ENCODE peak calls at places on chromosomes 5 and 9, in six cellular contexts. One of them, this sample, is unnamed.

GRCh38 chr9:4397917-4398316 is 92.4 kb upstream of the SLC1A1 start:
- DNase-seq in IMR-90: peak
- DNase-seq in omental fat pad: no peak
- DNase-seq in astrocyte of the spinal cord: peak
- DNase-seq in brain microvascular endothelial cell: peak
- DNase-seq in Peyer's patch: no peak
- DNase-seq in this sample: no peak

GRCh38 chr9:103242486-103242885 is 247.4 kb downstream of the CYLC2 start:
- DNase-seq in brain microvascular endothelial cell: no peak
- DNase-seq in astrocyte of the spinal cord: no peak
- DNase-seq in omental fat pad: no peak
- DNase-seq in Peyer's patch: no peak
- DNase-seq in IMR-90: no peak
- DNase-seq in this sample: no peak

GRCh38 chr9:29514336-29514735 is 1941.1 kb upstream of the C9orf72 start:
- DNase-seq in astrocyte of the spinal cord: no peak
- DNase-seq in IMR-90: no peak
- DNase-seq in omental fat pad: no peak
- DNase-seq in brain microvascular endothelial cell: no peak
- DNase-seq in Peyer's patch: no peak
- DNase-seq in this sample: no peak

GRCh38 chr5:148653840-148654781 is at the start of gene HTR4:
- DNase-seq in brain microvascular endothelial cell: no peak
- DNase-seq in astrocyte of the spinal cord: no peak
- DNase-seq in omental fat pad: no peak
- DNase-seq in IMR-90: no peak
- DNase-seq in Peyer's patch: peak
- DNase-seq in this sample: no peak

GRCh38 chr5:156949424-156949823 is 13.6 kb downstream of the TIMD4 start:
- DNase-seq in astrocyte of the spinal cord: no peak
- DNase-seq in brain microvascular endothelial cell: no peak
- DNase-seq in Peyer's patch: no peak
- DNase-seq in IMR-90: no peak
- DNase-seq in omental fat pad: no peak
- DNase-seq in this sample: no peak

GRCh38 chr5:16886366-16886736 is 49.7 kb downstream of the MYO10 start:
- DNase-seq in astrocyte of the spinal cord: peak
- DNase-seq in IMR-90: peak
- DNase-seq in brain microvascular endothelial cell: peak
- DNase-seq in omental fat pad: no peak
- DNase-seq in Peyer's patch: no peak
- DNase-seq in this sample: no peak

GRCh38 chr9:5971740-5972139 is 43.7 kb downstream of the RANBP6 start:
- DNase-seq in Peyer's patch: no peak
- DNase-seq in IMR-90: peak
- DNase-seq in omental fat pad: no peak
- DNase-seq in brain microvascular endothelial cell: no peak
- DNase-seq in astrocyte of the spinal cord: peak
- DNase-seq in this sample: no peak

GRCh38 chr5:124438390-124439380 is 307.8 kb downstream of the ZNF608 start:
- DNase-seq in astrocyte of the spinal cord: no peak
- DNase-seq in brain microvascular endothelial cell: no peak
- DNase-seq in Peyer's patch: no peak
- DNase-seq in omental fat pad: no peak
- DNase-seq in IMR-90: no peak
- DNase-seq in this sample: no peak

GRCh38 chr5:79535477-79536192 is 21.7 kb upstream of the HOMER1 start:
- DNase-seq in omental fat pad: no peak
- DNase-seq in brain microvascular endothelial cell: no peak
- DNase-seq in IMR-90: peak
- DNase-seq in Peyer's patch: no peak
- DNase-seq in astrocyte of the spinal cord: no peak
- DNase-seq in this sample: no peak

GRCh38 chr9:80041821-80042220 is 470.1 kb downstream of the TLE4 start:
- DNase-seq in astrocyte of the spinal cord: no peak
- DNase-seq in brain microvascular endothelial cell: no peak
- DNase-seq in IMR-90: no peak
- DNase-seq in Peyer's patch: no peak
- DNase-seq in omental fat pad: no peak
- DNase-seq in this sample: no peak

GRCh38 chr9:35728041-35728971 is 3.7 kb downstream of the TLN1 start:
- DNase-seq in Peyer's patch: peak
- DNase-seq in astrocyte of the spinal cord: peak
- DNase-seq in omental fat pad: no peak
- DNase-seq in IMR-90: peak
- DNase-seq in brain microvascular endothelial cell: peak
- DNase-seq in this sample: no peak

GRCh38 chr9:108813951-108814601 is 41.7 kb downstream of the ACTL7B start:
- DNase-seq in brain microvascular endothelial cell: peak
- DNase-seq in Peyer's patch: no peak
- DNase-seq in IMR-90: no peak
- DNase-seq in omental fat pad: no peak
- DNase-seq in astrocyte of the spinal cord: peak
- DNase-seq in this sample: no peak

GRCh38 chr5:126633552-126633951 is 32.8 kb downstream of the PHAX start:
- DNase-seq in IMR-90: no peak
- DNase-seq in omental fat pad: no peak
- DNase-seq in astrocyte of the spinal cord: no peak
- DNase-seq in brain microvascular endothelial cell: no peak
- DNase-seq in Peyer's patch: no peak
- DNase-seq in this sample: no peak

GRCh38 chr5:145222622-145223021 is 612.5 kb downstream of the PRELID2 start:
- DNase-seq in brain microvascular endothelial cell: no peak
- DNase-seq in astrocyte of the spinal cord: no peak
- DNase-seq in Peyer's patch: no peak
- DNase-seq in omental fat pad: no peak
- DNase-seq in IMR-90: no peak
- DNase-seq in this sample: no peak

GRCh38 chr9:35193762-35194161 is 32.0 kb downstream of the UNC13B start:
- DNase-seq in IMR-90: peak
- DNase-seq in brain microvascular endothelial cell: no peak
- DNase-seq in omental fat pad: no peak
- DNase-seq in Peyer's patch: no peak
- DNase-seq in astrocyte of the spinal cord: no peak
- DNase-seq in this sample: no peak

GRCh38 chr5:88729476-88730182 is 153.4 kb downstream of the MEF2C start:
- DNase-seq in brain microvascular endothelial cell: peak
- DNase-seq in Peyer's patch: peak
- DNase-seq in omental fat pad: no peak
- DNase-seq in IMR-90: peak
- DNase-seq in astrocyte of the spinal cord: peak
- DNase-seq in this sample: no peak

GRCh38 chr9:16013826-16014225 is 461.0 kb downstream of the CCDC171 start:
- DNase-seq in IMR-90: no peak
- DNase-seq in omental fat pad: no peak
- DNase-seq in brain microvascular endothelial cell: no peak
- DNase-seq in astrocyte of the spinal cord: no peak
- DNase-seq in Peyer's patch: no peak
- DNase-seq in this sample: no peak

GRCh38 chr9:98215821-98216220 is 23.4 kb upstream of the CORO2A start:
- DNase-seq in IMR-90: no peak
- DNase-seq in astrocyte of the spinal cord: no peak
- DNase-seq in brain microvascular endothelial cell: no peak
- DNase-seq in omental fat pad: no peak
- DNase-seq in Peyer's patch: no peak
- DNase-seq in this sample: no peak

GRCh38 chr9:127680226-127680625 is 26.6 kb upstream of the CFAP157 start:
- DNase-seq in astrocyte of the spinal cord: no peak
- DNase-seq in brain microvascular endothelial cell: no peak
- DNase-seq in omental fat pad: no peak
- DNase-seq in Peyer's patch: no peak
- DNase-seq in IMR-90: no peak
- DNase-seq in this sample: no peak

GRCh38 chr5:68251386-68251785 is 35.8 kb downstream of the PIK3R1 start:
- DNase-seq in astrocyte of the spinal cord: peak
- DNase-seq in brain microvascular endothelial cell: no peak
- DNase-seq in IMR-90: peak
- DNase-seq in Peyer's patch: no peak
- DNase-seq in omental fat pad: peak
- DNase-seq in this sample: no peak

GRCh38 chr9:95425910-95426551 is 90.7 kb downstream of the PTCH1 start:
- DNase-seq in Peyer's patch: no peak
- DNase-seq in IMR-90: peak
- DNase-seq in astrocyte of the spinal cord: peak
- DNase-seq in omental fat pad: no peak
- DNase-seq in brain microvascular endothelial cell: no peak
- DNase-seq in this sample: no peak

GRCh38 chr5:169546346-169546745 is 37.2 kb upstream of the SPDL1 start:
- DNase-seq in astrocyte of the spinal cord: no peak
- DNase-seq in brain microvascular endothelial cell: no peak
- DNase-seq in omental fat pad: no peak
- DNase-seq in IMR-90: no peak
- DNase-seq in Peyer's patch: no peak
- DNase-seq in this sample: no peak

GRCh38 chr5:169550227-169550626 is 33.3 kb upstream of the SPDL1 start:
- DNase-seq in omental fat pad: no peak
- DNase-seq in Peyer's patch: no peak
- DNase-seq in brain microvascular endothelial cell: no peak
- DNase-seq in astrocyte of the spinal cord: no peak
- DNase-seq in IMR-90: no peak
- DNase-seq in this sample: no peak

GRCh38 chr5:169547508-169547907 is 36.1 kb upstream of the SPDL1 start:
- DNase-seq in Peyer's patch: no peak
- DNase-seq in omental fat pad: no peak
- DNase-seq in brain microvascular endothelial cell: peak
- DNase-seq in astrocyte of the spinal cord: no peak
- DNase-seq in IMR-90: peak
- DNase-seq in this sample: no peak

GRCh38 chr5:169549453-169549852 is 34.1 kb upstream of the SPDL1 start:
- DNase-seq in Peyer's patch: no peak
- DNase-seq in brain microvascular endothelial cell: no peak
- DNase-seq in omental fat pad: no peak
- DNase-seq in astrocyte of the spinal cord: no peak
- DNase-seq in IMR-90: no peak
- DNase-seq in this sample: no peak

GRCh38 chr5:169548315-169548714 is 35.3 kb upstream of the SPDL1 start:
- DNase-seq in astrocyte of the spinal cord: peak
- DNase-seq in omental fat pad: no peak
- DNase-seq in Peyer's patch: no peak
- DNase-seq in IMR-90: peak
- DNase-seq in brain microvascular endothelial cell: peak
- DNase-seq in this sample: no peak
- TF ChIP-seq CTCF in astrocyte of the spinal cord: peak
- TF ChIP-seq CTCF in omental fat pad: no peak
- TF ChIP-seq CTCF in Peyer's patch: peak
- TF ChIP-seq CTCF in IMR-90: peak
- TF ChIP-seq CTCF in brain microvascular endothelial cell: peak
- TF ChIP-seq CTCF in this sample: no peak

GRCh38 chr5:120535900-120536299 is 71.8 kb downstream of the PRR16 start:
- DNase-seq in astrocyte of the spinal cord: no peak
- DNase-seq in brain microvascular endothelial cell: no peak
- DNase-seq in IMR-90: peak
- DNase-seq in Peyer's patch: no peak
- DNase-seq in omental fat pad: no peak
- DNase-seq in this sample: no peak

GRCh38 chr5:120529386-120529785 is 65.3 kb downstream of the PRR16 start:
- DNase-seq in IMR-90: no peak
- DNase-seq in brain microvascular endothelial cell: no peak
- DNase-seq in omental fat pad: no peak
- DNase-seq in astrocyte of the spinal cord: no peak
- DNase-seq in Peyer's patch: no peak
- DNase-seq in this sample: no peak

GRCh38 chr5:120531215-120531614 is 67.1 kb downstream of the PRR16 start:
- DNase-seq in Peyer's patch: no peak
- DNase-seq in IMR-90: no peak
- DNase-seq in omental fat pad: no peak
- DNase-seq in brain microvascular endothelial cell: no peak
- DNase-seq in astrocyte of the spinal cord: no peak
- DNase-seq in this sample: no peak

GRCh38 chr5:120533581-120533980 is 69.5 kb downstream of the PRR16 start:
- DNase-seq in omental fat pad: no peak
- DNase-seq in IMR-90: no peak
- DNase-seq in brain microvascular endothelial cell: no peak
- DNase-seq in astrocyte of the spinal cord: no peak
- DNase-seq in Peyer's patch: no peak
- DNase-seq in this sample: no peak

DNA sequence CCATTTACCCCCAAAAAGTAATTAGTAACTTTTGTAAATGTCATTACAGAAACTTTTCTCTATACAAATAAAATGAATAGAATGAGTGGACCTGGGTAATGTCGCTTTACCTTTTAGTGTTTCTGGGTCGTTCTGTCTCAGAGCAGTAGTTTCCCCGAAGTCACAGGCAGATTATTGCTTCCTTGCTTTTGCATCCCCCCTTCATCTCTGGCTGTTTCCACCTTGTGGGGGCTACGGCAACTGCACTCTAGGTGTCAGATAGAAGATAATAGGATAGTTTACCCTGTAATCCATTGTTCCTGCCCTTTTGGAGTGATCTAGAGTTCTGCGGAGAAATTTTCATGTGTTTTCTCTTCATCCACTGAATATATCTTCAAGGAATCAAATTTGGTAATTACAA is 68.7 kb downstream of the PRR16 start:
- DNase-seq in brain microvascular endothelial cell: no peak
- DNase-seq in astrocyte of the spinal cord: no peak
- DNase-seq in omental fat pad: no peak
- DNase-seq in Peyer's patch: no peak
- DNase-seq in IMR-90: no peak
- DNase-seq in this sample: no peak
- TF ChIP-seq CTCF in brain microvascular endothelial cell: peak
- TF ChIP-seq CTCF in astrocyte of the spinal cord: peak
- TF ChIP-seq CTCF in omental fat pad: no peak
- TF ChIP-seq CTCF in Peyer's patch: no peak
- TF ChIP-seq CTCF in IMR-90: no peak
- TF ChIP-seq CTCF in this sample: no peak

GRCh38 chr5:144003636-144004035 is 166.8 kb downstream of the YIPF5 start:
- DNase-seq in brain microvascular endothelial cell: no peak
- DNase-seq in Peyer's patch: no peak
- DNase-seq in astrocyte of the spinal cord: no peak
- DNase-seq in IMR-90: no peak
- DNase-seq in omental fat pad: no peak
- DNase-seq in this sample: no peak
- TF ChIP-seq CTCF in brain microvascular endothelial cell: no peak
- TF ChIP-seq CTCF in Peyer's patch: no peak
- TF ChIP-seq CTCF in astrocyte of the spinal cord: no peak
- TF ChIP-seq CTCF in IMR-90: no peak
- TF ChIP-seq CTCF in omental fat pad: no peak
- TF ChIP-seq CTCF in this sample: no peak

GRCh38 chr5:158737536-158738027 is 362.1 kb downstream of the EBF1 start:
- DNase-seq in brain microvascular endothelial cell: no peak
- DNase-seq in astrocyte of the spinal cord: no peak
- DNase-seq in IMR-90: no peak
- DNase-seq in omental fat pad: no peak
- DNase-seq in Peyer's patch: no peak
- DNase-seq in this sample: no peak

GRCh38 chr5:158741296-158741695 is 358.4 kb downstream of the EBF1 start:
- DNase-seq in brain microvascular endothelial cell: no peak
- DNase-seq in Peyer's patch: no peak
- DNase-seq in IMR-90: no peak
- DNase-seq in omental fat pad: no peak
- DNase-seq in astrocyte of the spinal cord: no peak
- DNase-seq in this sample: no peak

GRCh38 chr5:158736134-158736533 is 363.6 kb downstream of the EBF1 start:
- DNase-seq in brain microvascular endothelial cell: no peak
- DNase-seq in omental fat pad: no peak
- DNase-seq in astrocyte of the spinal cord: no peak
- DNase-seq in IMR-90: no peak
- DNase-seq in Peyer's patch: no peak
- DNase-seq in this sample: no peak

GRCh38 chr5:158740358-158740757 is 359.4 kb downstream of the EBF1 start:
- DNase-seq in astrocyte of the spinal cord: no peak
- DNase-seq in IMR-90: no peak
- DNase-seq in Peyer's patch: no peak
- DNase-seq in brain microvascular endothelial cell: no peak
- DNase-seq in omental fat pad: no peak
- DNase-seq in this sample: no peak

GRCh38 chr5:158739941-158740340 is 359.8 kb downstream of the EBF1 start:
- DNase-seq in omental fat pad: no peak
- DNase-seq in Peyer's patch: no peak
- DNase-seq in astrocyte of the spinal cord: no peak
- DNase-seq in brain microvascular endothelial cell: no peak
- DNase-seq in IMR-90: no peak
- DNase-seq in this sample: no peak
- TF ChIP-seq CTCF in omental fat pad: no peak
- TF ChIP-seq CTCF in Peyer's patch: no peak
- TF ChIP-seq CTCF in astrocyte of the spinal cord: peak
- TF ChIP-seq CTCF in brain microvascular endothelial cell: peak
- TF ChIP-seq CTCF in IMR-90: no peak
- TF ChIP-seq CTCF in this sample: no peak

This sample was measured in activated B cell treated with CpG ODN at 0.5 μM for 24 hours.